ENCODE peak calls at places on chromosome 6, in eight cellular contexts. M is progenitor cell of endocrine pancreas; N is astrocyte of the spinal cord; A is body of pancreas; D is AG09309; W is epithelial cell of esophagus; J is CD4-positive, alpha-beta T cell; O is A549. B is an unnamed sample.
A peak's percentile ranks its signal among the peaks of the same experiment; 100 is the strongest.

GRCh38 chr6:32192608-32193039 is at the start of gene GPSM3:
- DNase-seq in D (no peak), M (no peak), A (no peak), J (peak; percentile 50), N (no peak), W (peak; percentile 19), O (no peak), B (peak; percentile 52)

GRCh38 chr6:29710281-29710941 is 12.8 kb upstream of the HLA-F start:
- DNase-seq in D (no peak), W (no peak), A (no peak), M (no peak), J (no peak), O (no peak), N (no peak), B (no peak)

GRCh38 chr6:10141756-10142443 is 273.0 kb downstream of the TFAP2A start:
- DNase-seq in N (no peak), W (peak; percentile 60), J (no peak), A (no peak), O (no peak), M (no peak), D (peak; percentile 39), B (no peak)

GRCh38 chr6:3368701-3369100 is 88.1 kb downstream of the SLC22A23 start:
- DNase-seq in D (no peak), W (no peak), N (no peak), M (no peak), J (no peak), O (no peak), A (no peak), B (no peak)

GRCh38 chr6:35034411-35035171 is 106.5 kb downstream of the TCP11 start:
- DNase-seq in N (no peak), A (peak; percentile 75), J (no peak), D (no peak), W (peak; percentile 53), M (no peak), O (no peak), B (no peak)

GRCh38 chr6:112149236-112149635 is 61.8 kb downstream of the FAM229B start:
- DNase-seq in W (no peak), J (no peak), D (no peak), M (no peak), N (no peak), O (no peak), A (no peak), B (no peak)

GRCh38 chr6:128617285-128617684 is 96.9 kb upstream of the PTPRK start:
- DNase-seq in M (no peak), A (no peak), W (no peak), J (no peak), D (no peak), O (no peak), N (no peak), B (no peak)

GRCh38 chr6:6635869-6636268 is 47.3 kb downstream of the LY86 start:
- DNase-seq in J (no peak), M (no peak), D (no peak), N (no peak), O (no peak), A (no peak), W (no peak), B (no peak)

GRCh38 chr6:29255530-29255929 is 46.0 kb upstream of the OR14J1 start:
- DNase-seq in W (no peak), N (no peak), O (no peak), A (no peak), M (no peak), D (no peak), J (no peak), B (no peak)

GRCh38 chr6:16206595-16207037 is 31.8 kb upstream of the GMPR start:
- DNase-seq in J (no peak), D (peak; percentile 62), W (peak; percentile 61), N (peak; percentile 91), A (peak; percentile 71), M (peak; percentile 23), O (peak; percentile 49), B (peak; percentile 53)

GRCh38 chr6:106017454-106017853 is 68.7 kb upstream of the PRDM1 start:
- DNase-seq in N (no peak), A (no peak), J (no peak), M (no peak), W (no peak), O (no peak), D (no peak), B (no peak)

GRCh38 chr6:43856005-43856765 is 86.2 kb downstream of the VEGFA start:
- DNase-seq in J (no peak), D (no peak), M (peak; percentile 43), A (peak; percentile 78), O (peak; percentile 50), N (peak; percentile 36), W (peak; percentile 26), B (peak; percentile 52)

GRCh38 chr6:25537349-25538018 is 114.5 kb upstream of the SCGN start:
- DNase-seq in D (no peak), M (no peak), J (no peak), W (no peak), A (no peak), N (no peak), O (no peak), B (no peak)

GRCh38 chr6:168428052-168428829 is 12.7 kb upstream of the SMOC2 start:
- DNase-seq in J (no peak), D (no peak), N (no peak), A (no peak), M (no peak), W (no peak), O (no peak), B (no peak)

GRCh38 chr6:168432196-168432595 is 8.8 kb upstream of the SMOC2 start:
- DNase-seq in A (no peak), O (no peak), W (no peak), D (no peak), N (no peak), M (no peak), J (no peak), B (no peak)

GRCh38 chr6:168428863-168429262 is 12.1 kb upstream of the SMOC2 start:
- DNase-seq in M (no peak), N (no peak), J (no peak), A (no peak), W (no peak), D (no peak), O (no peak), B (no peak)

GRCh38 chr6:168437751-168438150 is 3.2 kb upstream of the SMOC2 start:
- DNase-seq in N (no peak), W (no peak), O (no peak), A (no peak), M (no peak), D (no peak), J (no peak), B (no peak)

DNA sequence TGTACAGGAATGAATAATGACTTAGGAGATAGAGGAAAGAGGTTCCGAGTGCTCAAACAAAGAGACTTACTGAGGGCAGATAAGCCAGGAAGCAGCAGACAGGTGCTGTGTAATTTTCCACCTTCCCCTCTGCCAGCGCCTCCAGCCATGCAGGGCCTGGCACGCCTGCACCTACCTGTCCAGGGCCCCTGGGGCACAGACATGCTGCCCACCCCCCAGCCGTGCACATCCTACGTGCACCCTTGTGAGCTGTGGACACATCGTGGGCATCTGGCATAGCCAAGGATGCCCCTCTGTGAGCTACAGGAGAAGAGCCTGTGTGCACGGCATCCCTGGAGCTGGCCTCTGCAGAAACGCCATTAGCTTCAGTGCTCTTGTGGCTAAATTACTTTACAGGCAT is 7.1 kb upstream of the SMOC2 start:
- DNase-seq in O (no peak), A (no peak), W (no peak), M (no peak), D (no peak), J (no peak), N (no peak), B (no peak)
- TF ChIP-seq CTCF in O (no peak), A (no peak), W (no peak), M (no peak), D (no peak), J (no peak), N (no peak), B (no peak)

GRCh38 chr6:119351005-119351394 is 1.4 kb upstream of the MAN1A1 start:
- DNase-seq in D (peak; percentile 17), O (peak; percentile 4), N (peak; percentile 74), M (no peak), A (no peak), W (peak; percentile 53), J (no peak), B (no peak)

GRCh38 chr6:119349041-119349340 is 570 bp downstream of the MAN1A1 start:
- DNase-seq in W (no peak), M (peak; percentile 22), D (no peak), A (no peak), N (no peak), O (no peak), J (no peak), B (no peak)

GRCh38 chr6:119348308-119349040 is 1.1 kb downstream of the MAN1A1 start:
- DNase-seq in M (peak; percentile 23), O (no peak), A (peak; percentile 36), W (peak; percentile 11), J (peak; percentile 12), D (no peak), N (peak; percentile 29), B (peak; percentile 45)

GRCh38 chr6:119350202-119351004 is 842 bp upstream of the MAN1A1 start:
- DNase-seq in W (peak; percentile 37), A (peak; percentile 21), M (no peak), N (peak; percentile 78), O (peak; percentile 4), D (peak; percentile 55), J (peak; percentile 4), B (no peak)

DNA sequence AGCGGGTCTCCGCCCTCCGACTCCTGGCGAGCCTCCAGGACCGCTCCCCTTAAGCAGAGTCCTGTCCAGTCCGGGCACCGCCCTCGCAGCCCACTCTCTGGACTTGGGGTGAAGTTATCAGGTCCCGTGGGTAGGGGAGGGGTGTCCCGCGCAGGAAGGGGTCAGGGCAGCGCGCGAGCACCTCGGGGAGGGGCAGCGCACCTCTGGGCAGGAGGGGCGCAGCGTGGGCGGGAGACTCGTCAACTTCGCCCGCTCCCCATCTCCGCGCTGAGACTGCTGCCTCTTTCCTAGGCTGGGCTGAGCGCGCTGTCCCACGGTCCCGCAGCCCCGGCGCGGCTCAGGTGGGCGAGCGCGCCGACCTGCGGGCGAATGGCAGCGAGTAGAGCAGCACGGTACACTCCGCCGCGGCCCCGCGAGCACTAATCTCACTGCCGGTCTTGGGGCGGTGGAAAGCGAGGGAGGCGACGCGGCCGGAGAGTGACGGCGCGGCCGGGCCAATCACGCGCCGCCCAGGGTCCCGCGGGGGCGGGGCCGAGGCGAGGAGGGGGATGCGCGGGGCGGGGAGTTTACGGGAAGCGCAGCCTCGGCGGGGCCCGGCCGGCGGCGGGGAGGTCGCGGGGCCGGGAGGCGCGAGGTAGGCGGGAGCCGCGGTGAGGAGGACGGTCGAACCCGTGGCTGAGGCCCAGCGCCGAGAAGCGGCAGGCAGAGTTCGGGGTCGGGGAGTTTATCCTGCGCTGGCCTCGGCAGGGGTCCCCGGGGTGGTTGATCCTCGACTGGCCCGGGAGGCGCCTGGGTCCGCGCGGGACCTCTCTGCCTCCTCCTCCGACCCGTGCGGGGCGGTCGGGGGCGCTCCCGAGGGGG is at the start of gene MAN1A1:
- DNase-seq in O (peak; percentile 6), D (peak; percentile 7), W (peak; percentile 63), N (peak; percentile 86), A (peak; percentile 88), M (peak; percentile 84), J (peak; percentile 79), B (peak; percentile 94)
- TF ChIP-seq CTCF in O (no peak), D (no peak), W (no peak), N (no peak), A (peak; percentile 26), M (no peak), J (no peak), B (no peak)

GRCh38 chr6:89032599-89032998 is 48.0 kb upstream of the PNRC1 start:
- DNase-seq in J (no peak), W (peak; percentile 32), O (no peak), A (no peak), N (no peak), D (no peak), M (no peak), B (no peak)
- TF ChIP-seq CTCF in J (no peak), W (no peak), O (no peak), A (no peak), N (no peak), D (no peak), M (no peak), B (no peak)

GRCh38 chr6:168032383-168032760 is 34.9 kb downstream of the KIF25 start:
- DNase-seq in O (no peak), A (no peak), J (no peak), W (peak; percentile 32), N (peak; percentile 84), M (no peak), D (peak; percentile 46), B (no peak)
- TF ChIP-seq CTCF in O (no peak), A (no peak), J (no peak), W (peak; percentile 22), N (peak; percentile 53), M (no peak), D (peak; percentile 62), B (no peak)